ENCODE peak calls at places on chromosomes 13 and 19, in six cellular contexts. I, N, U, H, P and W are unnamed samples.

GRCh38 chr19:980133-980998 is 3.8 kb upstream of the WDR18 start:
- DNase-seq in I (peak; percentile 18), P (no peak), U (peak; percentile 69), H (peak; percentile 93), N (no peak), W (no peak)

GRCh38 chr19:56091751-56092546 is 29.1 kb downstream of the ZNF787 start:
- DNase-seq in I (peak; percentile 70), P (no peak), N (no peak), H (no peak), U (no peak), W (no peak)

GRCh38 chr19:54160182-54160811 is 776 bp upstream of the LENG1 start:
- DNase-seq in H (peak; percentile 59), U (peak; percentile 55), N (no peak), P (no peak), I (no peak), W (no peak)

GRCh38 chr19:29714953-29715694 is at the start of gene C19orf12:
- DNase-seq in U (peak; percentile 74), N (no peak), H (peak; percentile 85), P (no peak), I (peak; percentile 76), W (no peak)

GRCh38 chr19:10899171-10899653 is 27.9 kb downstream of the CARM1 start:
- DNase-seq in N (no peak), H (no peak), I (peak; percentile 70), U (no peak), P (no peak), W (no peak)

GRCh38 chr19:39686739-39687138 is 17.5 kb upstream of the LGALS14 start:
- DNase-seq in H (no peak), N (no peak), I (no peak), U (no peak), P (no peak), W (no peak)

GRCh38 chr19:18795540-18795939 is 4.4 kb upstream of the COMP start:
- DNase-seq in N (no peak), I (no peak), P (no peak), U (peak; percentile 55), H (peak; percentile 64), W (no peak)

GRCh38 chr13:110246530-110246929 is 60.4 kb downstream of the COL4A1 start:
- DNase-seq in U (no peak), N (no peak), H (no peak), I (no peak), P (no peak), W (no peak)

GRCh38 chr13:110416131-110416584 is 109.1 kb downstream of the COL4A2 start:
- DNase-seq in P (no peak), H (no peak), I (no peak), N (no peak), U (no peak), W (no peak)

GRCh38 chr13:109156181-109156935 is 526.9 kb downstream of the MYO16 start:
- DNase-seq in I (no peak), P (peak; percentile 43), U (no peak), N (peak; percentile 71), H (no peak), W (peak; percentile 54)

GRCh38 chr13:72195044-72195704 is 328.2 kb upstream of the DACH1 start:
- DNase-seq in P (no peak), H (no peak), U (no peak), I (no peak), N (no peak), W (no peak)

GRCh38 chr13:73268306-73268705 is 209.5 kb downstream of the KLF5 start:
- DNase-seq in N (no peak), I (no peak), U (no peak), H (no peak), P (no peak), W (no peak)

GRCh38 chr13:110521946-110522345 is 39.6 kb downstream of the RAB20 start:
- DNase-seq in U (no peak), P (no peak), I (no peak), H (no peak), N (no peak), W (no peak)

GRCh38 chr19:18961767-18962423 is 20.9 kb upstream of the HOMER3 start:
- DNase-seq in H (peak; percentile 85), U (peak; percentile 99), I (no peak), P (no peak), N (no peak), W (no peak)

GRCh38 chr13:113393226-113393571 is 29.3 kb upstream of the GRTP1 start:
- DNase-seq in I (no peak), P (no peak), N (no peak), H (no peak), U (no peak), W (no peak)

GRCh38 chr13:32228330-32229041 is 86.7 kb downstream of the ZAR1L start:
- DNase-seq in I (no peak), U (peak; percentile 36), H (no peak), N (no peak), P (peak; percentile 46), W (no peak)

DNA sequence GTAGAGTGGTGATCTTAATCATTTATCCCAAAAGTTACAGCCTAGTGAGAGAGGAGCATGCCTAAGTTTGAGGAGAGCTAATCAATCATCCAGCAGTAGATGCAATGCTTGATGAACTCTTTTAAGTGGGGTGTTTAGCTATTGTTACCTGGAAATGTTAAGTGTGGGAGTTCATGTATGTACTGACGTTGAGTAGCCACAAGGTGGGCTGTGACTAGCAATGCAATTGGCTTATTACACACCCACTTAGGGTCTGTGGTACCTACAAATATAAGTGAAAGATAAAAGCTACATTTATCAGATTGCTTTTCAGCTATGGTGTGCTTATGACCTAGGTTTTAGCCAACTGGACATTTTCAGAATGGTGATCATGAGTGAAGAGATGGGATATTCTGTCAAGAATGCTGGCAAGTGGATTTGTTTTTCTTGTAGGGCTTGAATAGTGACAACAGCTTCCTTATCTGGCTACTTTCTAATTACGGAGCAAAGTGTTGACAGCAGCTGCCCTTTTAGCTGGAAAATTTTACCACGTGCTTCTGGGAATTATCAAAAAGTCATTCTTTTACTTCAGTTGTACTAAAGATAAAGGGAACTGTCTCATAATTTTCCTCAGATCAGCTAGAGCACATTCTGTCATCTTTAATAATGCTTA is 170.6 kb downstream of the POSTN start:
- DNase-seq in P (no peak), H (no peak), N (no peak), U (peak; percentile 32), I (no peak), W (no peak)
- TF ChIP-seq CTCF in P (no peak), H (peak; percentile 36), N (no peak), U (peak; percentile 34), I (no peak), W (no peak)

GRCh38 chr19:50629194-50629593 is 10.5 kb downstream of the SYT3 start:
- DNase-seq in H (no peak), U (no peak), P (no peak), N (no peak), I (no peak), W (no peak)

GRCh38 chr19:50626796-50627195 is 12.9 kb downstream of the SYT3 start:
- DNase-seq in N (no peak), H (no peak), I (no peak), P (no peak), U (no peak), W (no peak)

GRCh38 chr19:50629801-50630200 is 9.9 kb downstream of the SYT3 start:
- DNase-seq in P (no peak), I (no peak), U (no peak), H (no peak), N (no peak), W (no peak)

GRCh38 chr19:50628551-50628950 is 11.1 kb downstream of the SYT3 start:
- DNase-seq in N (no peak), P (no peak), I (no peak), H (no peak), U (no peak), W (no peak)

GRCh38 chr19:50628146-50628545 is 11.5 kb downstream of the SYT3 start:
- DNase-seq in I (no peak), H (no peak), N (no peak), P (no peak), U (peak; percentile 35), W (no peak)
- TF ChIP-seq CTCF in I (no peak), H (no peak), N (no peak), P (no peak), U (peak; percentile 60), W (no peak)

DNA sequence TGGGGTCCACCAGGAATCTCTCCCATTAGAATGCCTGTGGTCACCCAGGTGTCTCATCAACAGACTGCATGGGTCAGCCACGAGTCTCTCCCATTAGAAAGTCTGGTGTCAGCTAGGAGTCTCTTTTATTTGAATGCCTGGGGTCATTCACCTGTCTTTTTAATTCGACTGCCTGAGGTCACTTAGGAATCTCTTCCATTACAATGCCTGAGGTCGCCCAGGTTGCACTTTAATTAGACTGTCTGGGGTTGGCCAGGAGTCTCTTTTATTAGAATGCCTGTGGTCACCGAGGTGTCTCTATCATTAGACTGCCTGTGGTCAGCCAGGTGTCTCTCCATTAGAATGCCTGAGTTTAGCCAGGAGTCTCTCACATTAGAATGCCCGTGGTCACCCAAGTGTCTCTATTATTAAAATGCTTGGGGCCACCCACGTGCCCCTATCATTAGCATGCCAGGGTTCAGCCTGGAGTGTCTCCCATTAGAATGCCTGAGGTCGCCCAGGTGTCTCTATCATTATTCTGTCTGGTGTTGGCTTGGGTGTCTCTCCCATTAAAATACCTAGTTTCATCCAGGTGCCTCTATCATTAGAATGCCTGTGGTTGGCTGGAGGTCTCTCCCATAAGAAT is 1474.3 kb downstream of the UQCRFS1 start:
- DNase-seq in N (no peak), P (no peak), I (no peak), U (no peak), H (no peak), W (no peak)
- TF ChIP-seq CTCF in N (no peak), P (no peak), I (no peak), U (no peak), H (no peak), W (no peak)

GRCh38 chr19:46635920-46636761 is at the start of gene GNG8:
- DNase-seq in N (no peak), U (peak; percentile 64), H (peak; percentile 72), P (no peak), I (no peak), W (no peak)
- TF ChIP-seq CTCF in N (no peak), U (no peak), H (no peak), P (no peak), I (no peak), W (no peak)

DNA sequence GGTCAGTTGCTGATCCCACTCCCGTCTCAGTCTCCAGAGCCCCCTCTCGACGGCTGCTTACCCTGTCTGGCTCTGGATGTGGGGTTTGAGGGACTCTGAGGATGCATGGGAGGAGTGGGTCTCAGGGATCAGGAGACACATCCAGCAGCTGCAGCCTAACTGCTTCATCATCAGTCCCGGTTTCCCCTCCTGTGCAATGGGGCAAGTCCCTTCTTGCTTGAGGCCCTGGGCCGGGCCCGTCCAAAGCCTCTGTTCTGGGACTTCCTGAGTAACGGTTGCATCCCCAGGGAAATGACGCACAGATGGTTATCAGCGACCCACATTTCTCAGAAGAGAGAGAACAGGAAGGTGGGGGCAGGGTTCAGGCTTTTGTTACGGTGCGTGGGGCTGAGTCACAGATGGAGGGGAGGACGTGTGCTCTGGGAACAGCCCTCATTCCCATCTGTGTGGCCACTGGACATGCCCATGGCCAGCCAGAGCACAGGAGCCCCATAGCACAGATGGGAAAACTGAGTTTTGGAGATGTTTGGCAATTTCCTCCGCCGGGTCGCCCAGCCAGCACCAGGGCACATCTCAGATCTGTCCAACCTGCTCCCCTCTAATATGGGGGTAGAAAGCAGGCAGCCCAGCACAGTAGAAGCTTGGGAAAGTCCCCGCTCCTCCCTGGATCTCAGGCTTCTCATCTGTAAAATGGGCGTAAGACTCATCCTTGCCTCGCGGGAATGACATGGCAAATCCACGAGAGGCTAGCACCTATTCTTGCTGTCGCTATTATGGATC is 19.3 kb downstream of the GNA15 start:
- DNase-seq in H (no peak), I (no peak), N (peak; percentile 98), U (no peak), P (peak; percentile 93), W (peak; percentile 96)
- TF ChIP-seq CTCF in H (no peak), I (no peak), N (no peak), U (no peak), P (no peak), W (no peak)